ENCODE peak calls at places on chromosomes 6 and 20, in ten cellular contexts. Y, M, K, F, R, J, G, S, T and I are unnamed samples.

GRCh38 chr6:109059591-109060021 is 35.0 kb downstream of the SESN1 start:
- DNase-seq in G (no peak), T (peak), K (no peak), F (no peak), S (peak), Y (no peak), J (no peak), M (no peak), R (no peak), I (peak)

GRCh38 chr6:25596928-25597818 is 54.8 kb upstream of the SCGN start:
- DNase-seq in T (peak), S (no peak), R (no peak), Y (no peak), J (no peak), K (no peak), G (no peak), F (no peak), M (no peak), I (no peak)

GRCh38 chr6:67877288-67877687 is 757.8 kb upstream of the ADGRB3 start:
- DNase-seq in Y (no peak), K (no peak), R (no peak), M (no peak), F (no peak), G (no peak), T (no peak), S (no peak), J (no peak), I (no peak)

GRCh38 chr20:23086056-23086551 is at the start of gene CD93:
- DNase-seq in M (no peak), T (no peak), R (no peak), K (no peak), Y (no peak), S (no peak), G (no peak), F (no peak), J (no peak), I (no peak)

GRCh38 chr20:4160761-4161305 is 145.5 kb upstream of the RNF24 start:
- DNase-seq in K (no peak), Y (no peak), R (no peak), J (peak), T (peak), S (peak), F (no peak), G (no peak), M (peak), I (no peak)

GRCh38 chr6:104625536-104625935 is 234.2 kb downstream of the HACE1 start:
- DNase-seq in S (peak), R (no peak), T (peak), G (no peak), F (peak), Y (peak), K (no peak), M (no peak), J (no peak), I (peak)

GRCh38 chr6:134478764-134479399 is 161.0 kb upstream of the SGK1 start:
- DNase-seq in K (no peak), T (no peak), G (no peak), R (no peak), M (no peak), F (no peak), Y (no peak), S (no peak), J (no peak), I (no peak)

GRCh38 chr6:134925800-134926199 is 24.1 kb downstream of the ALDH8A1 start:
- DNase-seq in T (peak), J (no peak), M (no peak), R (no peak), S (peak), G (no peak), Y (no peak), K (no peak), F (peak), I (peak)

GRCh38 chr20:47244451-47244850 is 112.0 kb downstream of the ZMYND8 start:
- DNase-seq in S (peak), G (no peak), R (no peak), K (no peak), J (no peak), M (no peak), F (no peak), T (no peak), Y (no peak), I (peak)

GRCh38 chr6:1917628-1918371 is 308.1 kb downstream of the FOXC1 start:
- DNase-seq in R (no peak), J (no peak), G (no peak), F (peak), M (no peak), S (peak), K (no peak), Y (peak), T (peak), I (peak)

GRCh38 chr20:8432435-8433148 is 300.5 kb downstream of the PLCB1 start:
- DNase-seq in Y (no peak), R (no peak), F (no peak), K (no peak), M (no peak), S (no peak), T (peak), G (no peak), J (no peak), I (no peak)

GRCh38 chr6:45473121-45473967 is 95.6 kb upstream of the SUPT3H start:
- DNase-seq in T (no peak), F (no peak), S (no peak), J (no peak), G (no peak), Y (no peak), R (no peak), K (no peak), M (peak), I (no peak)

GRCh38 chr6:34575326-34575725 is 19.2 kb upstream of the SPDEF start:
- DNase-seq in Y (no peak), J (no peak), S (no peak), M (no peak), F (no peak), G (no peak), T (no peak), K (no peak), R (no peak), I (no peak)

DNA sequence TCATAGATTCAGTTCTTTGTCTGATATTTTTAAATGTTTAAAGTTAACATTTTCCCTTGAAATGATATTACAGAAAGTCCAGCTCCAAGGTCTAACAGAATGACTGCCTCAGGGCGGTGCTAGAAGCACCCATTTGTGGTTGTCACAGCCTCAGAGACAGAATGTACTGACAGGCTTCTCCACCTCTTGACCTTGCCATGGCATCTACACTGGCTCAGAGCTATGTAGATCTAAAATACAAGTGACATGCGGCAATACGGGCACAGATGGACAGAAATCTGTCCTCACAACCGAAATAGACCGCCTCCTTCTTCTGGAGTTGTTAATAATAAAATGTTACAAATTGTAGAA is 167.2 kb upstream of the THEMIS start:
- DNase-seq in T (no peak), F (no peak), J (no peak), M (no peak), G (no peak), Y (no peak), K (no peak), R (no peak), S (no peak), I (no peak)
- TF ChIP-seq CTCF in T (no peak), F (no peak), J (no peak), M (no peak), G (no peak), Y (no peak), K (no peak), R (peak), S (no peak), I (no peak)

GRCh38 chr6:99334526-99335127 is 14.8 kb downstream of the FAXC start:
- DNase-seq in K (no peak), S (peak), G (no peak), T (peak), R (no peak), M (no peak), F (peak), J (no peak), Y (peak), I (peak)
- TF ChIP-seq CTCF in K (peak), S (peak), G (peak), T (peak), R (peak), M (peak), F (peak), J (peak), Y (peak), I (peak)

GRCh38 chr20:57031867-57032355 is 234.5 kb downstream of the BMP7 start:
- DNase-seq in G (no peak), J (no peak), S (no peak), R (no peak), F (no peak), K (no peak), M (no peak), Y (no peak), T (no peak), I (no peak)
- TF ChIP-seq CTCF in G (no peak), J (no peak), S (no peak), R (no peak), F (no peak), K (no peak), M (no peak), Y (no peak), T (no peak), I (no peak)

GRCh38 chr20:25310268-25310920 is 62.5 kb downstream of the PYGB start:
- DNase-seq in Y (peak), R (no peak), G (no peak), F (peak), K (no peak), M (peak), J (no peak), S (peak), T (peak), I (peak)
- TF ChIP-seq CTCF in Y (peak), R (peak), G (peak), F (peak), K (no peak), M (peak), J (peak), S (peak), T (peak), I (peak)

DNA sequence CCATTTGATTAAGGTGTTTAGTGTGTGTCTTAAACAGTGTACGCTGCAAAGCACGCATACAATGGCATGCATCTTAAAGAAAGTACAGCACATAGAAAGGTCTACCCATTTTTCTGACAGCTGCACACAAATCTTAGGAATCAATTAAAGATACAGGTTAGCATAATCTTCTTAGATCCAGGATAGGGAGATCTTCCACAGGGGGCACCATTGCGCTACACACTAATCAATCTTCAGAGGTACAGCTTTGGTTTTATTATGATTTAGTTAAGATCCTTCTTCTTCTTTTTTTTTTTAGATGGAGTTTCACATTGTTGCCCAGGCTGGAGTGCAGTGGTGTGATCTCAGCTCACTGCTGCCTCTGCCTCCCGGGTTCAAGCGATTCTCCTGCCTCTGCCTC is 63.7 kb upstream of the BEND3 start:
- DNase-seq in J (no peak), F (peak), Y (peak), K (no peak), G (no peak), T (peak), R (no peak), M (no peak), S (peak), I (no peak)
- TF ChIP-seq CTCF in J (peak), F (peak), Y (peak), K (no peak), G (no peak), T (peak), R (no peak), M (no peak), S (peak), I (peak)

DNA sequence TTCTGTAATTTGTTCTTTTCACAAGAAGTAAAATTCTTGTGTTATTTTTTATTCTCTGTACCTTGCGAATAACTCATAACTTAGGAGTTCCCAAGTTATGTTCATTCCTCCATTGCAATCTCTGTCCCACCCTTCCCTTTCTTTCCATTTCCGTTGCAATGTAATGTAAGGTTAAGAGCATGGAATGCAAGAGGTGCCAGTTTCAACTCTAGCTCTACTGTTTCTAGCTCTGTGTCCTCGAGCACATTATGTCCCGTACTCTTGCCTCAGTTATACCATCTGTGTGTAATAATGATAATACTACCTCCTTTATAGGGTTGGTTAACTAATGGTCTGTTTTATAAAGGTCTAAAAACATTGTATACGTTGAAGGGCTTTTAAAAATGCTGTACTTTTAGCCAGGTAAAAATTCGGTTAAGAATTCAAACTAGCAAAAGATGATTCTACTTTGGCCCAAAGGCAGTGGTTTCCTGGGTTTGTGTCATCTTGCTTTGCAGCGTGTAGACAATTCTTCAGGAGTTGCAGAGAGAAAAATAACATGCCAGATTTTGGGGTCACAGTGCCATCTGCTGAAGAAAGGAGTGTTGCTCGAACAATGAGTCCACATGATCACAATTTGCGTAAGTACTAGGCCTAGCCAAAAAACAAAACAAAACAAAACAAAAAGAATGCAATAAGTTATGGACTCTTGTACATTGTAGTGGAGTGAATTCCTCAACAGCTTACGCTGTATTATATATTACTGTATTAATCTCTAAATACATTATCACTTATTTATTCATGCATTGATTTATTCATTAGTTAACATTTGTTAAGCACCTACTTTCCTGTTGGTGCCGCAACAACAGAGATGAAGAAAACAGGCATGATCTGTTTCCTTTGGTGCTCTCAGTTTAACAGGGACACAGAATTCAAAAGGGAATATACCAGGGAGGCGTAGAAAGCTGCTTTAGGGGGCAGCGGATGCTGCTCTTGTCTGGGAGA is 10.0 kb upstream of the PFDN4 start:
- DNase-seq in T (peak), G (no peak), Y (peak), M (no peak), F (peak), J (no peak), S (peak), R (no peak), K (no peak), I (peak)
- TF ChIP-seq CTCF in T (peak), G (no peak), Y (peak), M (no peak), F (peak), J (no peak), S (peak), R (no peak), K (no peak), I (peak)

GRCh38 chr6:322205-322930 is 30.1 kb downstream of the DUSP22 start:
- DNase-seq in F (no peak), J (no peak), M (peak), K (no peak), T (no peak), G (no peak), R (no peak), Y (no peak), S (no peak), I (no peak)
- TF ChIP-seq CTCF in F (peak), J (no peak), M (no peak), K (no peak), T (peak), G (no peak), R (no peak), Y (no peak), S (no peak), I (no peak)

GRCh38 chr20:11207749-11208502 is 534.1 kb upstream of the JAG1 start:
- DNase-seq in T (peak), R (no peak), J (no peak), G (no peak), S (peak), M (no peak), F (peak), Y (peak), K (no peak), I (peak)

GRCh38 chr20:11204926-11205768 is 531.3 kb upstream of the JAG1 start:
- DNase-seq in J (no peak), K (no peak), M (peak), T (peak), F (peak), S (peak), R (peak), G (no peak), Y (peak), I (peak)

GRCh38 chr20:11200423-11200822 is 526.6 kb upstream of the JAG1 start:
- DNase-seq in Y (no peak), J (no peak), M (no peak), K (no peak), F (no peak), G (no peak), R (no peak), T (no peak), S (no peak), I (no peak)

GRCh38 chr20:11210611-11211010 is 536.8 kb upstream of the JAG1 start:
- DNase-seq in F (no peak), R (no peak), G (no peak), J (no peak), Y (no peak), M (no peak), T (no peak), S (no peak), K (no peak), I (peak)

GRCh38 chr20:11205769-11206362 is 532.1 kb upstream of the JAG1 start:
- DNase-seq in F (no peak), T (no peak), S (no peak), K (no peak), R (no peak), M (no peak), Y (no peak), J (no peak), G (no peak), I (no peak)
- TF ChIP-seq CTCF in F (no peak), T (no peak), S (no peak), K (no peak), R (no peak), M (no peak), Y (no peak), J (no peak), G (no peak), I (no peak)

DNA sequence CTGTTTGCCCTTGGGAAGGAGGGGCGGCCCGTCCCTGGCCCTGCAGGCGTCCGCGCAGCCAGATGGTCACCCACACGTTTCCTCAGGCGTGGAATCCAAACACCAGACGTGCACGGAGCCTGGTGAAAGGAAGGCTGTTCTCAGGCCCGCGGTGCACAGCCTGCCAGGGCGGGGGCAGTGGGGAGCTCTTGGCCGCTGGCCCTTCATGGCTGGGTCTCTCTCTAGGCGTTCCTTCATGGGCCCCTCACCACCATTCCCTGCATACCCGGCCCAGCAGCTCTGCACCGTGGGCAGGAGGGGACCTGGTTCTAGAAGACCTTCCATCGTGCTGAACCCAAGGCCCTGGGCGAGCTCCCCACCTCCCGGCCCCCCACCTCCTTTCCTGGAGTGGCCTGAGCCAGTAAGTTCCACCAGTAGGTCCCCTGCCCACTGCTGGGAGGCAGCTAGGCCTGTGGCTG is 30.4 kb upstream of the SMOC2 start:
- DNase-seq in J (no peak), M (no peak), F (no peak), S (no peak), G (no peak), T (no peak), Y (no peak), K (peak), R (no peak), I (no peak)
- TF ChIP-seq CTCF in J (no peak), M (no peak), F (no peak), S (no peak), G (no peak), T (no peak), Y (no peak), K (no peak), R (no peak), I (no peak)